ENCODE peak calls at places on chromosome 10, in seven cellular contexts. One of them, this sample, is unnamed.

GRCh38 chr10:5905854-5906507 is 15.9 kb downstream of the FBH1 start:
- DNase-seq in GOT3: no peak
- DNase-seq in CD8-positive, alpha-beta T cell: no peak
- DNase-seq in ovary: no peak
- DNase-seq in HFFc6: no peak
- DNase-seq in left cardiac atrium: peak
- DNase-seq in AG09309: no peak
- DNase-seq in this sample: no peak

GRCh38 chr10:89946106-89946505 is 244.7 kb downstream of the KIF20B start:
- DNase-seq in left cardiac atrium: no peak
- DNase-seq in ovary: no peak
- DNase-seq in HFFc6: no peak
- DNase-seq in GOT3: no peak
- DNase-seq in CD8-positive, alpha-beta T cell: no peak
- DNase-seq in AG09309: no peak
- DNase-seq in this sample: no peak

GRCh38 chr10:127715782-127716378 is 21.1 kb upstream of the FOXI2 start:
- DNase-seq in CD8-positive, alpha-beta T cell: no peak
- DNase-seq in AG09309: no peak
- DNase-seq in left cardiac atrium: no peak
- DNase-seq in GOT3: no peak
- DNase-seq in ovary: no peak
- DNase-seq in HFFc6: no peak
- DNase-seq in this sample: peak

GRCh38 chr10:127532659-127533058 is 16.4 kb upstream of the NPS start:
- DNase-seq in HFFc6: no peak
- DNase-seq in left cardiac atrium: no peak
- DNase-seq in AG09309: no peak
- DNase-seq in ovary: no peak
- DNase-seq in GOT3: no peak
- DNase-seq in CD8-positive, alpha-beta T cell: no peak
- DNase-seq in this sample: no peak

GRCh38 chr10:74955796-74956195 is 129.4 kb downstream of the KAT6B start:
- DNase-seq in CD8-positive, alpha-beta T cell: no peak
- DNase-seq in left cardiac atrium: no peak
- DNase-seq in ovary: no peak
- DNase-seq in AG09309: no peak
- DNase-seq in HFFc6: no peak
- DNase-seq in GOT3: no peak
- DNase-seq in this sample: no peak

GRCh38 chr10:72291019-72291532 is 17.4 kb downstream of the DDIT4 start:
- DNase-seq in AG09309: no peak
- DNase-seq in ovary: no peak
- DNase-seq in CD8-positive, alpha-beta T cell: no peak
- DNase-seq in HFFc6: no peak
- DNase-seq in left cardiac atrium: no peak
- DNase-seq in GOT3: no peak
- DNase-seq in this sample: no peak

GRCh38 chr10:78765726-78766335 is 302.9 kb upstream of the ZMIZ1 start:
- DNase-seq in ovary: no peak
- DNase-seq in left cardiac atrium: no peak
- DNase-seq in CD8-positive, alpha-beta T cell: no peak
- DNase-seq in GOT3: no peak
- DNase-seq in HFFc6: no peak
- DNase-seq in AG09309: no peak
- DNase-seq in this sample: no peak

GRCh38 chr10:110040767-110041478 is 33.1 kb downstream of the ADD3 start:
- DNase-seq in GOT3: no peak
- DNase-seq in AG09309: no peak
- DNase-seq in CD8-positive, alpha-beta T cell: no peak
- DNase-seq in ovary: no peak
- DNase-seq in left cardiac atrium: no peak
- DNase-seq in HFFc6: peak
- DNase-seq in this sample: no peak

GRCh38 chr10:76428541-76429330 is 997.3 kb downstream of the LRMDA start:
- DNase-seq in HFFc6: peak
- DNase-seq in CD8-positive, alpha-beta T cell: no peak
- DNase-seq in AG09309: peak
- DNase-seq in GOT3: no peak
- DNase-seq in left cardiac atrium: no peak
- DNase-seq in ovary: no peak
- DNase-seq in this sample: peak

GRCh38 chr10:97703398-97704067 is 10.0 kb upstream of the MARVELD1 start:
- DNase-seq in CD8-positive, alpha-beta T cell: no peak
- DNase-seq in AG09309: no peak
- DNase-seq in HFFc6: no peak
- DNase-seq in GOT3: no peak
- DNase-seq in left cardiac atrium: no peak
- DNase-seq in ovary: no peak
- DNase-seq in this sample: no peak

GRCh38 chr10:119313645-119314044 is 106.3 kb downstream of the GRK5 start:
- DNase-seq in GOT3: no peak
- DNase-seq in CD8-positive, alpha-beta T cell: peak
- DNase-seq in AG09309: no peak
- DNase-seq in left cardiac atrium: no peak
- DNase-seq in HFFc6: no peak
- DNase-seq in ovary: no peak
- DNase-seq in this sample: no peak

GRCh38 chr10:110901954-110902819 is 16.8 kb downstream of the BBIP1 start:
- DNase-seq in GOT3: no peak
- DNase-seq in left cardiac atrium: no peak
- DNase-seq in ovary: no peak
- DNase-seq in AG09309: peak
- DNase-seq in HFFc6: peak
- DNase-seq in CD8-positive, alpha-beta T cell: no peak
- DNase-seq in this sample: peak

GRCh38 chr10:47233631-47234030 is 66.4 kb upstream of the GDF10 start:
- DNase-seq in left cardiac atrium: no peak
- DNase-seq in CD8-positive, alpha-beta T cell: no peak
- DNase-seq in HFFc6: no peak
- DNase-seq in GOT3: no peak
- DNase-seq in ovary: no peak
- DNase-seq in AG09309: no peak
- DNase-seq in this sample: no peak

GRCh38 chr10:132371641-132372081 is 25.3 kb upstream of the PWWP2B start:
- DNase-seq in ovary: no peak
- DNase-seq in CD8-positive, alpha-beta T cell: no peak
- DNase-seq in left cardiac atrium: no peak
- DNase-seq in HFFc6: no peak
- DNase-seq in AG09309: no peak
- DNase-seq in GOT3: no peak
- DNase-seq in this sample: no peak

GRCh38 chr10:63431962-63432797 is 33.6 kb downstream of the JMJD1C start:
- DNase-seq in left cardiac atrium: no peak
- DNase-seq in ovary: no peak
- DNase-seq in CD8-positive, alpha-beta T cell: no peak
- DNase-seq in AG09309: no peak
- DNase-seq in GOT3: no peak
- DNase-seq in HFFc6: no peak
- DNase-seq in this sample: no peak

GRCh38 chr10:93299606-93300353 is 182.4 kb downstream of the MYOF start:
- DNase-seq in HFFc6: no peak
- DNase-seq in left cardiac atrium: no peak
- DNase-seq in CD8-positive, alpha-beta T cell: no peak
- DNase-seq in GOT3: no peak
- DNase-seq in AG09309: peak
- DNase-seq in ovary: no peak
- DNase-seq in this sample: no peak

GRCh38 chr10:91250341-91250740 is 29.9 kb downstream of the PCGF5 start:
- DNase-seq in left cardiac atrium: no peak
- DNase-seq in AG09309: no peak
- DNase-seq in ovary: no peak
- DNase-seq in GOT3: no peak
- DNase-seq in CD8-positive, alpha-beta T cell: no peak
- DNase-seq in HFFc6: no peak
- DNase-seq in this sample: no peak

GRCh38 chr10:107051769-107052168 is 112.7 kb downstream of the SORCS1 start:
- DNase-seq in left cardiac atrium: no peak
- DNase-seq in GOT3: no peak
- DNase-seq in CD8-positive, alpha-beta T cell: no peak
- DNase-seq in HFFc6: no peak
- DNase-seq in ovary: no peak
- DNase-seq in AG09309: no peak
- DNase-seq in this sample: no peak

GRCh38 chr10:130018253-130018652 is 54.2 kb upstream of the EBF3 start:
- DNase-seq in AG09309: peak
- DNase-seq in GOT3: no peak
- DNase-seq in CD8-positive, alpha-beta T cell: no peak
- DNase-seq in HFFc6: peak
- DNase-seq in ovary: no peak
- DNase-seq in left cardiac atrium: no peak
- DNase-seq in this sample: peak

GRCh38 chr10:91782539-91782938 is 15.7 kb upstream of the TNKS2 start:
- DNase-seq in GOT3: no peak
- DNase-seq in CD8-positive, alpha-beta T cell: no peak
- DNase-seq in AG09309: no peak
- DNase-seq in left cardiac atrium: no peak
- DNase-seq in ovary: no peak
- DNase-seq in HFFc6: no peak
- DNase-seq in this sample: no peak

GRCh38 chr10:86410542-86411124 is 44.0 kb upstream of the GRID1 start:
- DNase-seq in left cardiac atrium: no peak
- DNase-seq in HFFc6: peak
- DNase-seq in CD8-positive, alpha-beta T cell: no peak
- DNase-seq in ovary: no peak
- DNase-seq in AG09309: peak
- DNase-seq in GOT3: no peak
- DNase-seq in this sample: peak